ENCODE peak calls at places on chromosomes 7 and 10, in nine cellular contexts. M is GM13977, Z is brain microvascular endothelial cell, L is cardiac fibroblast, U is prostate gland, S is AG04450, E is body of pancreas, X is endothelial cell, H is HL-60. B is an unnamed sample.

GRCh38 chr10:82544377-82544776 is 669.4 kb downstream of the NRG3 start:
- DNase-seq in M (no peak), Z (no peak), L (no peak), U (no peak), S (no peak), E (no peak), X (no peak), H (no peak), B (no peak)

GRCh38 chr7:127437772-127438330 is 45.3 kb upstream of the ZNF800 start:
- DNase-seq in M (no peak), Z (peak; percentile 45), L (peak; percentile 3), U (no peak), S (peak; percentile 58), E (no peak), X (no peak), H (no peak), B (no peak)

GRCh38 chr10:119113805-119114732 is 10.2 kb downstream of the DENND10 start:
- DNase-seq in M (no peak), Z (peak; percentile 86), L (peak; percentile 96), U (no peak), S (peak; percentile 85), E (peak; percentile 30), X (no peak), H (peak; percentile 91), B (no peak)

GRCh38 chr10:64071218-64071617 is 550.0 kb downstream of the REEP3 start:
- DNase-seq in M (no peak), Z (peak; percentile 44), L (no peak), U (no peak), S (no peak), E (no peak), X (no peak), H (no peak), B (no peak)

GRCh38 chr7:108403597-108404217 is 52.5 kb downstream of the NRCAM start:
- DNase-seq in M (no peak), Z (no peak), L (no peak), U (no peak), S (no peak), E (no peak), X (no peak), H (no peak), B (no peak)

GRCh38 chr10:33876547-33877400 is 542.3 kb upstream of the NRP1 start:
- DNase-seq in M (no peak), Z (no peak), L (peak; percentile 63), U (no peak), S (no peak), E (peak; percentile 10), X (no peak), H (peak; percentile 8), B (peak; percentile 11)

GRCh38 chr10:29719281-29719675 is 84.5 kb upstream of the SVIL start:
- DNase-seq in M (no peak), Z (no peak), L (peak; percentile 42), U (no peak), S (no peak), E (no peak), X (no peak), H (no peak), B (no peak)

GRCh38 chr7:64959072-64959747 is 31.6 kb downstream of the ZNF117 start:
- DNase-seq in M (no peak), Z (no peak), L (no peak), U (no peak), S (no peak), E (no peak), X (no peak), H (no peak), B (no peak)

GRCh38 chr7:127644484-127644883 is 7.5 kb upstream of the SND1 start:
- DNase-seq in M (no peak), Z (no peak), L (peak; percentile 41), U (no peak), S (no peak), E (no peak), X (no peak), H (no peak), B (no peak)

GRCh38 chr7:2978403-2978802 is 65.3 kb downstream of the CARD11 start:
- DNase-seq in M (peak; percentile 83), Z (no peak), L (no peak), U (peak; percentile 72), S (no peak), E (peak; percentile 73), X (no peak), H (peak; percentile 61), B (no peak)

GRCh38 chr7:12889391-12889790 is 202.0 kb downstream of the ARL4A start:
- DNase-seq in M (no peak), Z (peak; percentile 40), L (peak; percentile 33), U (no peak), S (no peak), E (no peak), X (no peak), H (no peak), B (no peak)

GRCh38 chr10:44313706-44314307 is 71.1 kb downstream of the CXCL12 start:
- DNase-seq in M (no peak), Z (no peak), L (no peak), U (no peak), S (no peak), E (no peak), X (no peak), H (no peak), B (no peak)

GRCh38 chr7:41114166-41114565 is 588.7 kb downstream of the INHBA start:
- DNase-seq in M (no peak), Z (no peak), L (no peak), U (no peak), S (peak; percentile 78), E (no peak), X (no peak), H (no peak), B (peak; percentile 10)

GRCh38 chr7:95317546-95317945 is 6.8 kb downstream of the PON1 start:
- DNase-seq in M (no peak), Z (no peak), L (no peak), U (no peak), S (no peak), E (no peak), X (no peak), H (no peak), B (no peak)

GRCh38 chr7:23246540-23246939 is at the start of gene GPNMB:
- DNase-seq in M (no peak), Z (peak; percentile 52), L (peak; percentile 91), U (no peak), S (peak; percentile 15), E (peak; percentile 50), X (no peak), H (no peak), B (peak; percentile 27)

DNA sequence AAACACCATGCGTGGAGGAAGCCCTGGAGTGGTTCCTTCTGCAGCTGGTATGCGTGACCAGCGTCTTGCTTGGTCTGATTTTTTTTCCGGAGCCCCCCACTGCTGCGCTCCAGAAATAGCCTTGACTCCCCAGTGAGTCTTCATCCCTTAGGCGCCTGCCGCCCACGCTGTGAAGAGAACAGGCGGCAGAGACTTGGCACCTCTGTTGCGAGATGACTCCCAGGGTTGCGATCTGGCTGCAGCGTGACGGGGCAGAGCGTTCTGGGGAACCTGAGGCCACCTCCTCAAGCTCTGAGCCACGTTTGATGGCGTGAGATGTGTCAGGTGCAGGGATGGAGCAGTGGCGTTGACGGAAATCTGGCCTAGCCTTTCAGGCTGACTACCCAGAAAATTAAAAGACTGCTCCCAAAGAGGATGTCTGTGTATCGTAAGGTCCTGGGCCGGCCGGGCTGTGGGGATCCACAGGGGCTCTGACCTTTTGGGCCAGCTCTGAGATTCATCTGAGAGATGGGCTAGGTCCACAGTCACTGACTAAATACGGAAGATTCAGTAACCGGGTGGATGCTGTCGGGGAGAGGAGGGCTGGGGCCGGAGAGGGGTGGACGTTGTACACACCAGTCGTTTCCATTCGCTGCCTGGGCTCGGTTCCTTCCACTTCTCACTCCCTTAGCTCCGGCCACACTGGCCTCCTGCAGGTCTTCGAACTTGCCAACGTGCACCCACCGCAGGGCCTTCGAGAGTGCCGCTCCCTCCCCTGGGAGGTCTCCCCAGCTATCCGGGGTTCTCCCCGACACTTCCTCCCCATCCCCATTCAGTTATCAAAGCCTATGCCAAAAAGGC is 33.8 kb downstream of the PFKFB3 start:
- DNase-seq in M (no peak), Z (peak; percentile 16), L (no peak), U (no peak), S (no peak), E (no peak), X (no peak), H (no peak), B (no peak)
- TF ChIP-seq CTCF in M (no peak), Z (no peak), L (no peak), U (no peak), S (no peak), E (no peak), X (no peak), H (no peak), B (no peak)

GRCh38 chr7:90412458-90413184 is 9.4 kb downstream of the CLDN12 start:
- DNase-seq in M (no peak), Z (no peak), L (no peak), U (no peak), S (no peak), E (peak; percentile 51), X (peak; percentile 22), H (peak; percentile 35), B (peak; percentile 81)
- TF ChIP-seq CTCF in M (peak; percentile 51), Z (peak; percentile 55), L (peak; percentile 31), U (no peak), S (peak; percentile 10), E (no peak), X (peak; percentile 27), H (no peak), B (peak; percentile 52)

GRCh38 chr10:15370741-15371701 is at the start of gene FAM171A1:
- DNase-seq in M (peak; percentile 82), Z (no peak), L (peak; percentile 77), U (peak; percentile 59), S (no peak), E (peak; percentile 74), X (peak; percentile 71), H (peak; percentile 1), B (no peak)
- TF ChIP-seq CTCF in M (peak; percentile 50), Z (peak; percentile 26), L (peak; percentile 18), U (no peak), S (peak; percentile 2), E (peak; percentile 47), X (no peak), H (no peak), B (peak; percentile 74)

GRCh38 chr7:45116048-45116447 is 4.6 kb upstream of the TBRG4 start:
- DNase-seq in M (no peak), Z (no peak), L (no peak), U (no peak), S (no peak), E (no peak), X (no peak), H (no peak), B (no peak)

GRCh38 chr7:45112648-45113047 is 1.2 kb upstream of the TBRG4 start:
- DNase-seq in M (no peak), Z (no peak), L (no peak), U (no peak), S (no peak), E (no peak), X (no peak), H (no peak), B (no peak)

GRCh38 chr7:45108863-45109262 is 2.6 kb downstream of the TBRG4 start:
- DNase-seq in M (no peak), Z (no peak), L (no peak), U (no peak), S (no peak), E (no peak), X (no peak), H (no peak), B (no peak)

GRCh38 chr7:45107356-45107755 is 4.1 kb downstream of the TBRG4 start:
- DNase-seq in M (no peak), Z (no peak), L (no peak), U (no peak), S (no peak), E (no peak), X (no peak), H (no peak), B (no peak)

GRCh38 chr7:45111298-45112223 is at the start of gene TBRG4:
- DNase-seq in M (peak; percentile 94), Z (peak; percentile 88), L (peak; percentile 94), U (peak; percentile 92), S (peak; percentile 74), E (peak; percentile 95), X (peak; percentile 89), H (peak; percentile 95), B (peak; percentile 86)
- TF ChIP-seq CTCF in M (peak; percentile 32), Z (peak; percentile 46), L (peak; percentile 25), U (no peak), S (peak; percentile 37), E (no peak), X (no peak), H (peak; percentile 24), B (peak; percentile 55)